ENCODE peak calls at places on chromosomes 1 and 21, in nine cellular contexts. Q, K, W, S, J, N, T, U and R are unnamed samples.

GRCh38 chr1:21621761-21622436 is 47.3 kb downstream of the RAP1GAP start:
- DNase-seq in K (no peak), W (no peak), N (no peak), J (no peak), T (no peak), S (no peak), Q (no peak), U (no peak), R (no peak)

GRCh38 chr1:235553063-235553675 is 48.9 kb upstream of the B3GALNT2 start:
- DNase-seq in J (no peak), Q (no peak), S (no peak), U (no peak), W (no peak), K (no peak), T (peak), N (no peak), R (no peak)

GRCh38 chr21:45889961-45890360 is 91.6 kb upstream of the COL6A1 start:
- DNase-seq in J (no peak), U (no peak), T (peak), K (no peak), N (no peak), Q (no peak), W (no peak), S (no peak), R (no peak)

GRCh38 chr1:39405358-39405757 is 86.1 kb upstream of the BMP8A start:
- DNase-seq in J (no peak), N (no peak), W (no peak), S (no peak), T (no peak), K (no peak), U (no peak), Q (no peak), R (no peak)

GRCh38 chr1:240500681-240501080 is 111.3 kb downstream of the GREM2 start:
- DNase-seq in N (no peak), K (no peak), W (no peak), Q (no peak), U (no peak), J (no peak), T (no peak), S (no peak), R (no peak)

GRCh38 chr21:45078371-45078770 is 4.0 kb downstream of the ADARB1 start:
- DNase-seq in Q (no peak), S (no peak), N (no peak), J (no peak), W (no peak), U (no peak), K (no peak), T (no peak), R (no peak)

GRCh38 chr21:41460578-41461527 is 34.8 kb downstream of the MX1 start:
- DNase-seq in N (peak), K (peak), J (peak), Q (peak), U (no peak), W (peak), T (peak), S (peak), R (peak)

GRCh38 chr1:153364181-153364580 is 6.5 kb downstream of the S100A9 start:
- DNase-seq in Q (no peak), T (no peak), S (no peak), W (no peak), J (no peak), U (no peak), K (no peak), N (no peak), R (no peak)

GRCh38 chr21:33324311-33325221 is at the start of gene IFNAR1:
- DNase-seq in U (peak), N (peak), Q (peak), T (peak), J (peak), K (peak), S (peak), W (peak), R (peak)

GRCh38 chr1:29809446-29810120 is 573.3 kb downstream of the PTPRU start:
- DNase-seq in N (peak), J (no peak), U (no peak), T (no peak), K (no peak), W (no peak), Q (no peak), S (no peak), R (no peak)

GRCh38 chr1:34749983-34750382 is 4.9 kb upstream of the GJB5 start:
- DNase-seq in K (no peak), T (no peak), S (no peak), U (no peak), Q (no peak), J (no peak), W (no peak), N (no peak), R (no peak)

GRCh38 chr1:20405893-20406604 is 80.0 kb downstream of the CAMK2N1 start:
- DNase-seq in T (peak), K (no peak), W (peak), J (no peak), U (peak), S (no peak), Q (no peak), N (no peak), R (no peak)

GRCh38 chr1:31745071-31745897 is 18.9 kb downstream of the ADGRB2 start:
- DNase-seq in U (no peak), S (no peak), T (peak), W (no peak), K (peak), J (no peak), Q (no peak), N (peak), R (peak)

GRCh38 chr1:116279715-116280114 is 93.3 kb upstream of the ATP1A1 start:
- DNase-seq in K (no peak), W (no peak), N (no peak), U (no peak), T (no peak), Q (no peak), J (no peak), S (no peak), R (no peak)

GRCh38 chr1:169204184-169204583 is 97.7 kb downstream of the ATP1B1 start:
- DNase-seq in K (no peak), J (no peak), T (no peak), S (no peak), Q (no peak), W (no peak), N (no peak), U (no peak), R (no peak)

GRCh38 chr1:42817440-42817767 is 207 bp upstream of the SVBP start:
- DNase-seq in T (no peak), Q (no peak), S (no peak), W (no peak), J (no peak), U (no peak), K (no peak), N (no peak), R (no peak)

GRCh38 chr1:40143891-40144575 is 17.2 kb upstream of the RLF start:
- DNase-seq in Q (peak), W (peak), N (peak), U (no peak), J (peak), K (peak), S (peak), T (peak), R (peak)

GRCh38 chr1:91589438-91589837 is 88.8 kb downstream of the CDC7 start:
- DNase-seq in Q (no peak), N (no peak), K (no peak), T (peak), W (no peak), U (no peak), S (no peak), J (no peak), R (no peak)

GRCh38 chr1:46489638-46490602 is at the start of gene DMBX1:
- DNase-seq in W (no peak), Q (peak), U (no peak), K (peak), J (peak), S (no peak), N (peak), T (no peak), R (no peak)

GRCh38 chr1:167210966-167211674 is 9.6 kb upstream of the POU2F1 start:
- DNase-seq in S (no peak), Q (no peak), J (peak), W (no peak), U (no peak), N (no peak), T (no peak), K (no peak), R (no peak)

GRCh38 chr1:116920211-116920610 is 10.5 kb downstream of the PTGFRN start:
- DNase-seq in T (no peak), J (no peak), N (no peak), S (no peak), W (no peak), U (no peak), Q (no peak), K (no peak), R (no peak)

GRCh38 chr1:12485231-12486172 is 132.5 kb downstream of the DHRS3 start:
- DNase-seq in W (no peak), U (no peak), J (no peak), T (peak), K (no peak), Q (no peak), N (no peak), S (no peak), R (no peak)